ENCODE peak calls at places on chromosomes 4 and X, in four cellular contexts. One of them, this sample, is unnamed.

GRCh38 chr4:62670509-62670908 is 1470.4 kb downstream of the ADGRL3 start:
- DNase-seq in heart left ventricle: peak
- DNase-seq in stomach: no peak
- DNase-seq in esophagus squamous epithelium: no peak
- DNase-seq in this sample: no peak

GRCh38 chr4:43238556-43238955 is 346.0 kb downstream of the GRXCR1 start:
- DNase-seq in esophagus squamous epithelium: no peak
- DNase-seq in heart left ventricle: no peak
- DNase-seq in stomach: no peak
- DNase-seq in this sample: no peak

GRCh38 chr4:108683479-108683878 is 33.1 kb downstream of the OSTC start:
- DNase-seq in heart left ventricle: no peak
- DNase-seq in stomach: no peak
- DNase-seq in esophagus squamous epithelium: no peak
- DNase-seq in this sample: no peak

GRCh38 chr4:113101669-113102068 is 52.2 kb downstream of the ANK2 start:
- DNase-seq in heart left ventricle: no peak
- DNase-seq in esophagus squamous epithelium: no peak
- DNase-seq in stomach: no peak
- DNase-seq in this sample: no peak

GRCh38 chr4:86223472-86223871 is 136.4 kb downstream of the MAPK10 start:
- DNase-seq in esophagus squamous epithelium: no peak
- DNase-seq in heart left ventricle: no peak
- DNase-seq in stomach: no peak
- DNase-seq in this sample: no peak

GRCh38 chr4:100933628-100934027 is 413.7 kb downstream of the PPP3CA start:
- DNase-seq in stomach: no peak
- DNase-seq in heart left ventricle: no peak
- DNase-seq in esophagus squamous epithelium: no peak
- DNase-seq in this sample: no peak

GRCh38 chrX:97743014-97743413 is 859.3 kb downstream of the RPA4 start:
- DNase-seq in stomach: no peak
- DNase-seq in esophagus squamous epithelium: no peak
- DNase-seq in heart left ventricle: no peak
- DNase-seq in this sample: no peak

GRCh38 chrX:85084770-85085393 is 81.2 kb downstream of the APOOL start:
- DNase-seq in heart left ventricle: no peak
- DNase-seq in esophagus squamous epithelium: no peak
- DNase-seq in stomach: no peak
- DNase-seq in this sample: peak

GRCh38 chr4:67871867-67872266 is 11.9 kb downstream of the TMPRSS11D start:
- DNase-seq in stomach: no peak
- DNase-seq in esophagus squamous epithelium: no peak
- DNase-seq in heart left ventricle: no peak
- DNase-seq in this sample: no peak

GRCh38 chrX:45324941-45325340 is 124.3 kb upstream of the DIPK2B start:
- DNase-seq in esophagus squamous epithelium: no peak
- DNase-seq in heart left ventricle: no peak
- DNase-seq in stomach: no peak
- DNase-seq in this sample: no peak

GRCh38 chrX:139930923-139931645 is 1.8 kb downstream of the ATP11C start:
- DNase-seq in esophagus squamous epithelium: no peak
- DNase-seq in heart left ventricle: no peak
- DNase-seq in stomach: no peak
- DNase-seq in this sample: peak

GRCh38 chrX:56764153-56764974 is 35.3 kb downstream of the NBDY start:
- DNase-seq in heart left ventricle: peak
- DNase-seq in stomach: peak
- DNase-seq in esophagus squamous epithelium: no peak
- DNase-seq in this sample: peak

GRCh38 chr4:165457793-165458192 is 79.0 kb downstream of the CPE start:
- DNase-seq in stomach: no peak
- DNase-seq in heart left ventricle: no peak
- DNase-seq in esophagus squamous epithelium: no peak
- DNase-seq in this sample: no peak

GRCh38 chr4:75432683-75433082 is 81.5 kb downstream of the RCHY1 start:
- DNase-seq in heart left ventricle: no peak
- DNase-seq in stomach: no peak
- DNase-seq in esophagus squamous epithelium: no peak
- DNase-seq in this sample: no peak

GRCh38 chr4:112316333-112316732 is 19.2 kb downstream of the ALPK1 start:
- DNase-seq in heart left ventricle: no peak
- DNase-seq in esophagus squamous epithelium: no peak
- DNase-seq in stomach: no peak
- DNase-seq in this sample: no peak

GRCh38 chr4:185304944-185305690 is 90.6 kb downstream of the LRP2BP start:
- DNase-seq in heart left ventricle: no peak
- DNase-seq in esophagus squamous epithelium: no peak
- DNase-seq in stomach: no peak
- DNase-seq in this sample: peak

GRCh38 chrX:115255003-115255402 is 21.1 kb upstream of the LRCH2 start:
- DNase-seq in esophagus squamous epithelium: no peak
- DNase-seq in stomach: no peak
- DNase-seq in heart left ventricle: no peak
- DNase-seq in this sample: no peak

GRCh38 chr4:105147226-105148151 is 813 bp downstream of the TET2 start:
- DNase-seq in heart left ventricle: peak
- DNase-seq in stomach: peak
- DNase-seq in esophagus squamous epithelium: no peak
- DNase-seq in this sample: peak

GRCh38 chr4:185744127-185744865 is 67.7 kb downstream of the SORBS2 start:
- DNase-seq in stomach: no peak
- DNase-seq in esophagus squamous epithelium: no peak
- DNase-seq in heart left ventricle: no peak
- DNase-seq in this sample: no peak

GRCh38 chrX:119729408-119730201 is 28.8 kb upstream of the SOWAHD start:
- DNase-seq in stomach: peak
- DNase-seq in esophagus squamous epithelium: no peak
- DNase-seq in heart left ventricle: peak
- DNase-seq in this sample: peak

GRCh38 chrX:97057349-97057909 is 173.7 kb downstream of the RPA4 start:
- DNase-seq in heart left ventricle: no peak
- DNase-seq in stomach: no peak
- DNase-seq in esophagus squamous epithelium: no peak
- DNase-seq in this sample: peak

GRCh38 chrX:118644378-118644777 is 83.0 kb upstream of the IL13RA1 start:
- DNase-seq in stomach: no peak
- DNase-seq in heart left ventricle: no peak
- DNase-seq in esophagus squamous epithelium: no peak
- DNase-seq in this sample: no peak

GRCh38 chr4:1055721-1056590 is 44.5 kb downstream of the FGFRL1 start:
- DNase-seq in stomach: peak
- DNase-seq in heart left ventricle: no peak
- DNase-seq in esophagus squamous epithelium: no peak
- DNase-seq in this sample: no peak

GRCh38 chr4:79022529-79022928 is 83.3 kb upstream of the PAQR3 start:
- DNase-seq in stomach: no peak
- DNase-seq in esophagus squamous epithelium: no peak
- DNase-seq in heart left ventricle: no peak
- DNase-seq in this sample: peak

GRCh38 chrX:123338240-123338639 is 154.2 kb downstream of the GRIA3 start:
- DNase-seq in heart left ventricle: no peak
- DNase-seq in esophagus squamous epithelium: no peak
- DNase-seq in stomach: no peak
- DNase-seq in this sample: no peak

GRCh38 chr4:121156822-121157769 is 7.0 kb downstream of the TNIP3 start:
- DNase-seq in stomach: no peak
- DNase-seq in esophagus squamous epithelium: no peak
- DNase-seq in heart left ventricle: peak
- DNase-seq in this sample: peak

GRCh38 chr4:88441696-88442095 is 15.2 kb upstream of the HERC5 start:
- DNase-seq in heart left ventricle: no peak
- DNase-seq in stomach: no peak
- DNase-seq in esophagus squamous epithelium: no peak
- DNase-seq in this sample: no peak

GRCh38 chrX:115364625-115365024 is 75.1 kb downstream of the LUZP4 start:
- DNase-seq in esophagus squamous epithelium: no peak
- DNase-seq in heart left ventricle: no peak
- DNase-seq in stomach: no peak
- DNase-seq in this sample: no peak

GRCh38 chr4:104066533-104066932 is 346.7 kb upstream of the TACR3 start:
- DNase-seq in stomach: no peak
- DNase-seq in heart left ventricle: no peak
- DNase-seq in esophagus squamous epithelium: no peak
- DNase-seq in this sample: no peak

GRCh38 chr4:138300616-138301015 is 58.5 kb upstream of the SLC7A11 start:
- DNase-seq in esophagus squamous epithelium: no peak
- DNase-seq in heart left ventricle: no peak
- DNase-seq in stomach: no peak
- DNase-seq in this sample: no peak

GRCh38 chr4:113637363-113637762 is 124.2 kb downstream of the CAMK2D start:
- DNase-seq in stomach: no peak
- DNase-seq in esophagus squamous epithelium: no peak
- DNase-seq in heart left ventricle: no peak
- DNase-seq in this sample: no peak

GRCh38 chr4:38310446-38311043 is 350.3 kb downstream of the PTTG2 start:
- DNase-seq in stomach: no peak
- DNase-seq in esophagus squamous epithelium: no peak
- DNase-seq in heart left ventricle: no peak
- DNase-seq in this sample: no peak

GRCh38 chrX:16222123-16222522 is 54.8 kb downstream of the MAGEB17 start:
- DNase-seq in heart left ventricle: no peak
- DNase-seq in esophagus squamous epithelium: no peak
- DNase-seq in stomach: no peak
- DNase-seq in this sample: no peak

GRCh38 chrX:129511689-129512088 is 11.6 kb downstream of the SMARCA1 start:
- DNase-seq in heart left ventricle: no peak
- DNase-seq in stomach: no peak
- DNase-seq in esophagus squamous epithelium: no peak
- DNase-seq in this sample: no peak

GRCh38 chr4:71526626-71527406 is 188.0 kb downstream of the SLC4A4 start:
- DNase-seq in esophagus squamous epithelium: no peak
- DNase-seq in heart left ventricle: no peak
- DNase-seq in stomach: no peak
- DNase-seq in this sample: no peak

GRCh38 chr4:3388461-3389185 is 53.1 kb upstream of the HGFAC start:
- DNase-seq in esophagus squamous epithelium: no peak
- DNase-seq in heart left ventricle: no peak
- DNase-seq in stomach: no peak
- DNase-seq in this sample: no peak
- TF ChIP-seq POLR2A in esophagus squamous epithelium: no peak
- TF ChIP-seq POLR2A in heart left ventricle: no peak
- TF ChIP-seq POLR2A in stomach: no peak
- TF ChIP-seq POLR2A in this sample: no peak

GRCh38 chrX:154354516-154354915 is 19.9 kb downstream of the FLNA start:
- DNase-seq in esophagus squamous epithelium: no peak
- DNase-seq in heart left ventricle: no peak
- DNase-seq in stomach: no peak
- DNase-seq in this sample: no peak

GRCh38 chrX:154355776-154356140 is 18.7 kb downstream of the FLNA start:
- DNase-seq in heart left ventricle: no peak
- DNase-seq in esophagus squamous epithelium: no peak
- DNase-seq in stomach: no peak
- DNase-seq in this sample: no peak

GRCh38 chrX:154354013-154354412 is 20.4 kb downstream of the FLNA start:
- DNase-seq in esophagus squamous epithelium: no peak
- DNase-seq in heart left ventricle: no peak
- DNase-seq in stomach: no peak
- DNase-seq in this sample: no peak

GRCh38 chrX:154356596-154356995 is 17.8 kb downstream of the FLNA start:
- DNase-seq in heart left ventricle: peak
- DNase-seq in esophagus squamous epithelium: no peak
- DNase-seq in stomach: no peak
- DNase-seq in this sample: no peak

DNA sequence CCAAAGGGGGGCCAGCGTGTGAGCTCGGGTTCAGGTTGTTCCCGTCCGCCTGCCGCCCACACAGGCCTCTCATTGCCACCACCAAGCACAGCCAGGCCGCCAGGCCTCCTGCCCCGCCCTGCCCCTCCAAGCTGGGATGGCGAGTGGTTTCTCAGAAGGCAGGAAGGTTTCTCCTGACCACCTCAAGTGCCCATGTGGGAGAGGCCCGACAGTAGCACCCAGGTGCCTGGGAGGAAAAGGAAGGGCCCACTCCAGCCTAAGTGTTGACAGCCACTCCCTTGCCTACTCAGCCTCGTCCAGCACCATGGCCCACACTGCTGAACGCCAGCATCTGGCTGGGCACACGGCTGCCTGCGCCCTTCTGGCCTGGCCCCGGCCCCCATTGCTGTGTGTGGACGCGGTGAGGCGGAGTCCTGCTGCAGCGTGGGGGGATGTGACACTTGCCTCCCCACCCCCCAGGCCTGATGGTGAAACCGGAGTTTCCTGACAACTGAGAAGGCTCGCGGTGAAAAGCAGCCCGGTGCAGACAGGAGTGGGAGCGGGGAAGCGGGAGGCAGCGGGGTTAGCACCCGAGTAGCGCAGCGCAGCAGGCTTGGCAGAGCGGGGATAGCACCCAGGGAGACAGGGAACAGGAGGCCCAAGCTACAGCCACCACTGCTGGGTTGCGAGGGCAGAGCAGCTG is 19.2 kb downstream of the FLNA start:
- DNase-seq in heart left ventricle: no peak
- DNase-seq in esophagus squamous epithelium: no peak
- DNase-seq in stomach: no peak
- DNase-seq in this sample: no peak
- H3K27ac ChIP-seq in heart left ventricle: peak
- H3K27ac ChIP-seq in esophagus squamous epithelium: no peak
- H3K27ac ChIP-seq in stomach: peak
- H3K27ac ChIP-seq in this sample: no peak

GRCh38 chrX:7109838-7110793 is 37.4 kb upstream of the STS start:
- DNase-seq in heart left ventricle: no peak
- DNase-seq in esophagus squamous epithelium: no peak
- DNase-seq in stomach: no peak
- DNase-seq in this sample: no peak
- H3K4me3 ChIP-seq in heart left ventricle: no peak
- H3K4me3 ChIP-seq in esophagus squamous epithelium: no peak
- H3K4me3 ChIP-seq in stomach: no peak
- H3K4me3 ChIP-seq in this sample: no peak

GRCh38 chr4:143344774-143345173 is 8.1 kb downstream of the GAB1 start:
- DNase-seq in stomach: no peak
- DNase-seq in esophagus squamous epithelium: no peak
- DNase-seq in heart left ventricle: no peak
- DNase-seq in this sample: no peak
- TF ChIP-seq POLR2A in stomach: no peak
- TF ChIP-seq POLR2A in esophagus squamous epithelium: no peak
- TF ChIP-seq POLR2A in heart left ventricle: no peak
- TF ChIP-seq POLR2A in this sample: no peak

This sample was measured in body of pancreas.